ENCODE peak calls at places on chromosomes 12 and 14, in five cellular contexts. One of them, this sample, is unnamed.

GRCh38 chr12:57280234-57281062 is 29.5 kb upstream of the STAC3 start:
- DNase-seq in mesenchymal stem cell: peak
- DNase-seq in H1: no peak
- DNase-seq in neuronal stem cell: no peak
- DNase-seq in trophoblast cell: peak
- DNase-seq in this sample: peak

GRCh38 chr12:22609501-22609900 is 15.5 kb upstream of the ETNK1 start:
- DNase-seq in mesenchymal stem cell: no peak
- DNase-seq in H1: no peak
- DNase-seq in neuronal stem cell: no peak
- DNase-seq in trophoblast cell: no peak
- DNase-seq in this sample: no peak

GRCh38 chr14:66092748-66093147 is 393.4 kb upstream of the CCDC196 start:
- DNase-seq in mesenchymal stem cell: no peak
- DNase-seq in H1: no peak
- DNase-seq in neuronal stem cell: no peak
- DNase-seq in trophoblast cell: no peak
- DNase-seq in this sample: no peak

GRCh38 chr12:78878447-78878846 is 13.9 kb downstream of the SYT1 start:
- DNase-seq in mesenchymal stem cell: peak
- DNase-seq in H1: no peak
- DNase-seq in neuronal stem cell: no peak
- DNase-seq in trophoblast cell: no peak
- DNase-seq in this sample: no peak

GRCh38 chr12:108745641-108746040 is 14.3 kb upstream of the CORO1C start:
- DNase-seq in mesenchymal stem cell: no peak
- DNase-seq in H1: no peak
- DNase-seq in neuronal stem cell: no peak
- DNase-seq in trophoblast cell: no peak
- DNase-seq in this sample: peak

GRCh38 chr12:103829092-103829491 is 11.9 kb downstream of the NT5DC3 start:
- DNase-seq in mesenchymal stem cell: no peak
- DNase-seq in H1: no peak
- DNase-seq in neuronal stem cell: no peak
- DNase-seq in trophoblast cell: no peak
- DNase-seq in this sample: no peak

GRCh38 chr14:67411820-67412421 is at the start of gene PLEK2:
- DNase-seq in mesenchymal stem cell: no peak
- DNase-seq in H1: no peak
- DNase-seq in neuronal stem cell: no peak
- DNase-seq in trophoblast cell: no peak
- DNase-seq in this sample: no peak

GRCh38 chr12:14664434-14665023 is 31.9 kb downstream of the GUCY2C start:
- DNase-seq in mesenchymal stem cell: peak
- DNase-seq in H1: no peak
- DNase-seq in neuronal stem cell: no peak
- DNase-seq in trophoblast cell: peak
- DNase-seq in this sample: no peak

GRCh38 chr14:79483472-79483871 is 727.8 kb downstream of the DIO2 start:
- DNase-seq in mesenchymal stem cell: peak
- DNase-seq in H1: no peak
- DNase-seq in neuronal stem cell: no peak
- DNase-seq in trophoblast cell: no peak
- DNase-seq in this sample: no peak

GRCh38 chr14:93280743-93281142 is 52.1 kb downstream of the BTBD7 start:
- DNase-seq in mesenchymal stem cell: no peak
- DNase-seq in H1: no peak
- DNase-seq in neuronal stem cell: no peak
- DNase-seq in trophoblast cell: no peak
- DNase-seq in this sample: no peak

GRCh38 chr12:111997300-111997699 is 15.7 kb downstream of the TMEM116 start:
- DNase-seq in mesenchymal stem cell: no peak
- DNase-seq in H1: no peak
- DNase-seq in neuronal stem cell: no peak
- DNase-seq in trophoblast cell: no peak
- DNase-seq in this sample: no peak

DNA sequence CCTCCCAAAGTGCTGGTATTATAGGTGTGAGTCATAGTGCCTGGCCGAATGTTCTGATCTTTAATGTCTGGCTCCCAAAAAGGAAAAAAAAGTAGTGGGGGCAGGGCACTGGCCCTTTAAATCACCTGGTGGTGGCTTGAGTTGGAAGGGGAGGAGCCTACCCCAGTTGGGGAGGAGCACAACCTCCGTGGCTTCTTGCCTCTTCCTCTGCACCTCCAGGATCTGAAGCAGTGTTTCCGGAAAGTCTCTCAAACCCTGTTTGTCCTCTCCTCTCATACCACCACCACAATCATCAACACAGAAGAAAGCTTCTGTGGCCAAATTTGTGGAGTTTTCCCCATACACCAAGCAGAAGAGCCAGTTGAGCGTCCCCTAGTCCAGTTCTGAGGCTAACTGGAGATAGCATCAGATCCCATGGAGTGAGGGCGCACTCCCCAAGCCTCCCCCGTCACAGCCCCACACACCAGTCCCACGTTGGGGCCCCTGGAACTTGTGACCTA is 24.3 kb upstream of the RCOR1 start:
- DNase-seq in mesenchymal stem cell: no peak
- DNase-seq in H1: no peak
- DNase-seq in neuronal stem cell: no peak
- DNase-seq in trophoblast cell: peak
- DNase-seq in this sample: peak
- H3K27ac ChIP-seq in mesenchymal stem cell: no peak
- H3K27ac ChIP-seq in H1: no peak
- H3K27ac ChIP-seq in neuronal stem cell: no peak
- H3K27ac ChIP-seq in trophoblast cell: peak
- H3K27ac ChIP-seq in this sample: peak

DNA sequence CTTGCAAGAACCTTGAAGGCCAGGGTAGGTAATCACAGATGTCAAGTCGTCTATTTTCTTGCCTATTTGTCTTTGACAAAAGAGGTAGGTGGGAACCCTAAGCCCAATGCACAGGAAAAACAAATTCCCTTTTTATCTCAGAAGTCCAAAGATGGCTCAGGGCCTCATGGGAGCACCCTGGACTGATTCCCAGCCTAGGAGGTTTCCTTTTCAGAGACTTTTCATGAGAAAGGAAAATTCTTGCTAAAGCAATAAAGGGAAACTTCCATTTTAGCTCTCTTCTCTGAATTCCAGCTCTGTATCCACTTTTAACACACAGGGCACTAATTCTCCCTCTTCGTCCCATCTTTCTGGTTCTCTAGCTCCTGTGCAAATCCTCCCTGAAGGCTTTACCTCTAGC is 1.2 kb downstream of the ZNF641 start:
- DNase-seq in mesenchymal stem cell: peak
- DNase-seq in H1: no peak
- DNase-seq in neuronal stem cell: no peak
- DNase-seq in trophoblast cell: no peak
- DNase-seq in this sample: no peak
- H2BK12ac ChIP-seq in mesenchymal stem cell: no peak
- H2BK12ac ChIP-seq in H1: no peak
- H2BK12ac ChIP-seq in neuronal stem cell: no peak
- H2BK12ac ChIP-seq in trophoblast cell: no peak
- H2BK12ac ChIP-seq in this sample: no peak

GRCh38 chr12:11822071-11822818 is 172.8 kb downstream of the ETV6 start:
- DNase-seq in mesenchymal stem cell: peak
- DNase-seq in H1: no peak
- DNase-seq in neuronal stem cell: peak
- DNase-seq in trophoblast cell: no peak
- DNase-seq in this sample: no peak
- H3K27ac ChIP-seq in mesenchymal stem cell: peak
- H3K27ac ChIP-seq in H1: no peak
- H3K27ac ChIP-seq in neuronal stem cell: peak
- H3K27ac ChIP-seq in trophoblast cell: no peak
- H3K27ac ChIP-seq in this sample: peak

GRCh38 chr12:28130234-28130624 is 60.0 kb upstream of the CCDC91 start:
- DNase-seq in mesenchymal stem cell: no peak
- DNase-seq in H1: no peak
- DNase-seq in neuronal stem cell: no peak
- DNase-seq in trophoblast cell: no peak
- DNase-seq in this sample: no peak
- H2BK12ac ChIP-seq in mesenchymal stem cell: peak
- H2BK12ac ChIP-seq in H1: no peak
- H2BK12ac ChIP-seq in neuronal stem cell: no peak
- H2BK12ac ChIP-seq in trophoblast cell: no peak
- H2BK12ac ChIP-seq in this sample: no peak

DNA sequence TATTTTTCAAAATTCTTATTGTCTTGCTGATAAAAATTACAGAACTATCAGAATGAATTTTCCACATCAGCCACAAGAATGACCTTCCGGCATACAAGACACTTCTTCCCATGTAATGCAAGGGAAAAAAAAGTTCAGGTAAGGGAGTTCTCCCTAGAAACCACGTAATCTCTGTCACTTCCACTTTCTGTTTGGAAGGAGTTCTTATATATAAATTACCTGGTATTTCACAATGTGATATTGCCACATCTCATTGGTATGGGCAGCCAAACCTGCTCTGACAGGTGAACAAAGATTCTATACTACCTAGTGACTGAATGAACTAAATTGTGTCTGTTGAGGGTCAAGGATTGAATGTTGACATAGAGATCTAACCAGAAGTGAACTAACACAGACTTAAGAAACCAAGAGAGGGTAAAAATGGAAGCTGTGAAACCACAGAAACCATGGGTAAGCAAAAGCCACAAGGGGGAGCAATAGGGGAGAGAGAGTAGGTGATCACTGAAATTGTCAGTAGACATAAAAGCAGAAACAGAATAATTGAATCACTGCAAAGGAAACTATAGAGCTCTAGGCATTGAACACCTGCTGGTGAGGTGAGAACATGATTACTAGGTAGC is 161.3 kb downstream of the RPL10L start:
- DNase-seq in mesenchymal stem cell: peak
- DNase-seq in H1: no peak
- DNase-seq in neuronal stem cell: peak
- DNase-seq in trophoblast cell: no peak
- DNase-seq in this sample: peak
- H3K27ac ChIP-seq in mesenchymal stem cell: no peak
- H3K27ac ChIP-seq in H1: no peak
- H3K27ac ChIP-seq in neuronal stem cell: no peak
- H3K27ac ChIP-seq in trophoblast cell: no peak
- H3K27ac ChIP-seq in this sample: no peak

DNA sequence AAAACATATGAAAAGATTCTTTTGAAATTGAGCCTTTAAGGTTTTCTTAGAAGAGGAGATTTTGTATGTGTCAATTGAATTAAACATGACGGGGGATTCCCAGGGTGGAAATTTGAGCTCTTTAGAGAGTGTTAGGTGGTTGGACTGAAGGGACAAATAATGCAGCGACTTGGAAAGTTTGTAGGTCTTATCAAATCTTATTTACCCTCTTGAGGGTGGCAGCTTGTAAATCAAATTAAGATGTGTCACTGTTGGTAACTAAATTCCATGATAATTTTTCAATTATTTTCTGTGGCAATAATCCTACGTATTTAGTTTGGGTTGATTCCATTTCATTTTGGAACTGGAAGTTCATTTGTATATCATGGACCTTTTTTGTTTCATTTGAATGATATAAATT is 33.7 kb upstream of the LRIG3 start:
- DNase-seq in mesenchymal stem cell: no peak
- DNase-seq in H1: no peak
- DNase-seq in neuronal stem cell: no peak
- DNase-seq in trophoblast cell: no peak
- DNase-seq in this sample: no peak
- H2BK12ac ChIP-seq in mesenchymal stem cell: no peak
- H2BK12ac ChIP-seq in H1: no peak
- H2BK12ac ChIP-seq in neuronal stem cell: no peak
- H2BK12ac ChIP-seq in trophoblast cell: no peak
- H2BK12ac ChIP-seq in this sample: no peak

This sample was measured in H9.